ENCODE peak calls at places on chromosomes 6 and 20, in eight cellular contexts. J, W, X, U, B, H, G and D are unnamed samples.

GRCh38 chr6:22436134-22436533 is 133.2 kb upstream of the HDGFL1 start:
- DNase-seq in U (no peak), J (no peak), B (peak), W (no peak), H (no peak), X (no peak), G (no peak), D (no peak)

GRCh38 chr6:14713008-14713452 is 532.8 kb upstream of the JARID2 start:
- DNase-seq in U (peak), H (no peak), W (no peak), J (no peak), B (peak), G (no peak), X (no peak), D (no peak)

GRCh38 chr6:92892626-92893025 is 526.7 kb downstream of the EPHA7 start:
- DNase-seq in H (no peak), W (no peak), G (no peak), X (no peak), U (no peak), B (peak), J (no peak), D (no peak)

GRCh38 chr20:37948956-37949355 is 46.0 kb downstream of the VSTM2L start:
- DNase-seq in U (no peak), J (no peak), X (no peak), W (no peak), B (no peak), H (no peak), G (no peak), D (no peak)

GRCh38 chr20:57659789-57660509 is 39.7 kb upstream of the ZBP1 start:
- DNase-seq in J (peak), G (no peak), U (no peak), B (no peak), X (peak), H (no peak), W (no peak), D (no peak)

GRCh38 chr6:12538881-12539357 is 177.6 kb upstream of the PHACTR1 start:
- DNase-seq in W (no peak), B (no peak), X (peak), H (no peak), U (peak), G (no peak), J (no peak), D (no peak)

GRCh38 chr6:4894049-4894448 is 109.8 kb downstream of the RPP40 start:
- DNase-seq in H (no peak), W (no peak), G (no peak), X (no peak), J (no peak), U (no peak), B (no peak), D (no peak)

GRCh38 chr6:137552809-137553208 is 58.6 kb upstream of the OLIG3 start:
- DNase-seq in W (peak), H (no peak), J (no peak), X (no peak), B (no peak), U (no peak), G (no peak), D (no peak)

GRCh38 chr20:55714082-55714481 is 291.2 kb downstream of the CBLN4 start:
- DNase-seq in J (no peak), B (no peak), X (no peak), U (no peak), W (no peak), H (no peak), G (no peak), D (no peak)

GRCh38 chr6:158894192-158894591 is 75.0 kb upstream of the EZR start:
- DNase-seq in U (peak), X (no peak), W (no peak), G (peak), H (no peak), J (no peak), B (peak), D (peak)

GRCh38 chr6:169220068-169220964 is 33.3 kb downstream of the THBS2 start:
- DNase-seq in X (no peak), G (no peak), W (no peak), J (no peak), B (no peak), U (no peak), H (no peak), D (no peak)

GRCh38 chr6:162637317-162637716 is 90.2 kb downstream of the PRKN start:
- DNase-seq in J (no peak), W (no peak), X (no peak), H (no peak), B (no peak), G (no peak), U (no peak), D (no peak)

GRCh38 chr6:36627801-36628246 is 33.7 kb downstream of the SRSF3 start:
- DNase-seq in J (no peak), B (peak), X (no peak), U (no peak), G (peak), W (no peak), H (no peak), D (no peak)

GRCh38 chr6:158023597-158023939 is 41.9 kb downstream of the SYNJ2 start:
- DNase-seq in X (no peak), H (no peak), B (no peak), G (no peak), U (no peak), J (no peak), W (no peak), D (no peak)

GRCh38 chr6:31441368-31442267 is 38.2 kb downstream of the MICA start:
- DNase-seq in H (peak), W (peak), G (peak), X (peak), J (peak), B (peak), U (peak), D (no peak)

GRCh38 chr6:13992417-13993055 is 67.8 kb downstream of the RNF182 start:
- DNase-seq in W (no peak), B (peak), G (peak), J (no peak), H (no peak), U (peak), X (no peak), D (no peak)

GRCh38 chr20:32114305-32114960 is 4.9 kb downstream of the TM9SF4 start:
- DNase-seq in H (no peak), X (no peak), G (no peak), B (no peak), J (no peak), W (no peak), U (no peak), D (no peak)

GRCh38 chr6:25027221-25027916 is 91.6 kb upstream of the RIPOR2 start:
- DNase-seq in H (no peak), J (peak), W (no peak), U (no peak), B (no peak), G (no peak), X (peak), D (no peak)

GRCh38 chr6:169839029-169839481 is 87.6 kb downstream of the ERMARD start:
- DNase-seq in X (peak), B (no peak), U (no peak), J (no peak), W (no peak), G (no peak), H (no peak), D (no peak)

GRCh38 chr6:57130784-57131183 is 40.8 kb downstream of the ZNF451 start:
- DNase-seq in H (no peak), W (no peak), B (no peak), J (no peak), U (no peak), G (no peak), X (no peak), D (no peak)

GRCh38 chr6:52876056-52876787 is 33.3 kb downstream of the GSTA3 start:
- DNase-seq in H (no peak), X (no peak), J (no peak), W (no peak), G (no peak), U (no peak), B (peak), D (no peak)

DNA sequence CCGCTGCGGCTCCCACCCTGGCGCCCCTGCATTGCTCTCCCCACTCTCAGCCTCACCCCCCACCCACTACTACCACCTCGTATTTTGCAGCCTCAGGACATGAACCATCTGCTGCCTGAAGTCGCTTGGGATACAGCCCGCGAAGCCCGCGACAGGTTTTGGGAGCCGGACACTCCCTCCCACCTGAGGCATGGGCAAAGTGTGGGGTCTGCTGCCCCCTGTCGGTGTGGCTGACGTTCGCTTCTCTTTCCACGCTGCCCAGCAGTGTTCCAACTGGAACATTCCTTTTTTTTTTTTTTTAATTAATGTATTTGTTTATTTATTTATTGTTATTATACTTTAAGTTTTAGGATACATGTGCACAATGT is 15.3 kb upstream of the LPA start:
- DNase-seq in U (no peak), X (no peak), J (no peak), W (peak), B (no peak), G (no peak), H (no peak), D (no peak)
- TF ChIP-seq CTCF in U (no peak), X (no peak), J (no peak), W (peak), B (no peak), G (no peak), H (peak), D (peak)

DNA sequence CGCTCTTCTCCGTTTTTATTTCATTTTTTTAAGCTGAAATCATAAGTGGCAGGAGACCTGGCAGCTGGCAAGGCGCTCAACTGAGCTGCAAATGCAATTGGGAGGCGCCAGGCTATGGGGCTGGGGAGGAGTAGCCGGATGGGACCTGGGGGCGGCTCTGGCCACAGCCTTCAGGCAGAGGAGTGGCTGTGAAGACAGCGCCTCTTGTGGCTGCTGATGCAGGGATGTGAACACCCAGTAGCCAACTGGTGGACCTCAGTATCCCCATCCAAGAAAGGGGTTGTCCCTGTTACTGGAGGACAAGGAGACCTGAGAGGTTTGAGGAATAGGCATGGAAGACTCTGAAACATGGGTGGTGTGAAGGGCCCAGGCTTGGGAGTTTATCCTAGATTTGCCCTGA is 12.6 kb downstream of the KCNK17 start:
- DNase-seq in W (no peak), X (no peak), B (peak), G (no peak), H (no peak), U (peak), J (no peak), D (no peak)
- TF ChIP-seq CTCF in W (peak), X (no peak), B (peak), G (peak), H (peak), U (no peak), J (no peak), D (peak)

GRCh38 chr6:167841981-167842380 is 15.3 kb downstream of the AFDN start:
- DNase-seq in B (no peak), H (no peak), J (no peak), G (no peak), U (no peak), W (no peak), X (no peak), D (no peak)

GRCh38 chr6:167840526-167841179 is 13.9 kb downstream of the AFDN start:
- DNase-seq in W (no peak), H (no peak), G (no peak), X (no peak), B (no peak), U (no peak), J (no peak), D (no peak)

GRCh38 chr6:167842457-167842856 is 15.7 kb downstream of the AFDN start:
- DNase-seq in U (no peak), B (no peak), G (no peak), X (no peak), W (no peak), J (no peak), H (no peak), D (no peak)

GRCh38 chr6:167845856-167846255 is 19.1 kb downstream of the AFDN start:
- DNase-seq in X (no peak), W (no peak), U (no peak), G (no peak), J (no peak), B (no peak), H (no peak), D (no peak)

DNA sequence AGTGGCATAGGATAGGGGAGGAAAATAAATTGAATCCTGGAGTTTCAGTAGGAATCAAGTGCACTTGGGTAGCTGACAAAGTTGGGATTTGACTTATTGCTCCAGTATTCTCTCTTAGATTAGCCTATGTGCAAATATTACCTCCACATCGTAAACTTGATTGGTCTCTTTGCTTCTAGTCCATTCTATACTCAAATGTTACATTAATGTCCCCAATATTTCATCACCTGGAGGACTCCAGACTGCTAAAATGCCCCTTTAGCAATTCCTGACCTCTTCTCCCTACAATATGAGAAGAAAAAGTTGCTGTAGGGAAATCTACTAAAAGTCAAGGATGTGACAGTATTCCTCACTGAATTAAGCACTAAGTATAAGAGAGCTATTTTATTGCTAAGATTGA is 16.3 kb downstream of the AFDN start:
- DNase-seq in B (no peak), W (no peak), U (no peak), X (no peak), J (no peak), H (no peak), G (no peak), D (no peak)
- TF ChIP-seq CTCF in B (no peak), W (no peak), U (no peak), X (no peak), J (no peak), H (no peak), G (no peak), D (no peak)

DNA sequence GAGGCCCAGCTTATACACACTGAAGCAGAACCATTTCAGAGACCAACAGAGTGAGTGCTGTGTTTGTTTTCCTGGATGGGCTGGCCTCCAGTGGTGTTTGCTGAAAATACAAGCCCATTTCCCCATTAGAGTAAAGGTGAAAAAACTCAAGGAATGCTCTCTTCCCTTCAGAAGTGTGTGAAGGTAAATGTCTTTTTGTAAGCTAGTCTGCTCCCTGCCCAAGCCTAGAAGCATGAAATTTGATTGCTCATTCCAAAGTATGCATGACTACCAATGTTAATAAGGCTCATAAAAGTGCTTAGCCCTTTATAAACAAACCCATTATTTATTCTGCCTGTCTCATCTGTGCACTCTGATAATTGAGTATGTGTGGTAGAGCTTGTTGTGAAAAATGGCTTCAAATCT is 59.1 kb downstream of the ADGRF1 start:
- DNase-seq in G (no peak), W (no peak), U (peak), B (no peak), H (no peak), J (no peak), X (no peak), D (no peak)
- TF ChIP-seq CTCF in G (no peak), W (no peak), U (no peak), B (no peak), H (no peak), J (no peak), X (peak), D (peak)

GRCh38 chr6:122144229-122144628 is 255.2 kb upstream of the HSF2 start:
- DNase-seq in W (no peak), J (no peak), G (no peak), H (no peak), U (no peak), B (no peak), X (no peak), D (no peak)

GRCh38 chr6:122141246-122141645 is 258.2 kb upstream of the HSF2 start:
- DNase-seq in B (no peak), H (no peak), J (no peak), U (no peak), G (no peak), W (no peak), X (no peak), D (no peak)

GRCh38 chr6:122145741-122146240 is 253.7 kb upstream of the HSF2 start:
- DNase-seq in J (no peak), B (no peak), X (no peak), W (no peak), H (no peak), G (no peak), U (no peak), D (no peak)

GRCh38 chr6:122147291-122147690 is 252.2 kb upstream of the HSF2 start:
- DNase-seq in B (no peak), U (no peak), H (no peak), X (no peak), J (no peak), G (no peak), W (no peak), D (no peak)

GRCh38 chr6:122145246-122145645 is 254.2 kb upstream of the HSF2 start:
- DNase-seq in J (no peak), U (no peak), W (no peak), H (no peak), X (no peak), G (no peak), B (no peak), D (no peak)
- TF ChIP-seq CTCF in J (no peak), U (no peak), W (no peak), H (no peak), X (no peak), G (no peak), B (no peak), D (no peak)